ENCODE peak calls at places on chromosome 9, in five cellular contexts. Y is neural crest cell, M is GM23338, D is AG04450, Z is heart right ventricle. O is an unnamed sample.

GRCh38 chr9:469672-470040 is 255.0 kb downstream of the DOCK8 start:
- DNase-seq in D (no peak), Z (peak), M (peak), Y (no peak), O (no peak)

GRCh38 chr9:16535555-16535954 is 334.9 kb downstream of the BNC2 start:
- DNase-seq in Z (no peak), Y (no peak), M (no peak), D (no peak), O (no peak)

GRCh38 chr9:124215956-124216355 is 41.8 kb upstream of the NEK6 start:
- DNase-seq in M (no peak), Y (no peak), Z (no peak), D (no peak), O (no peak)

GRCh38 chr9:129321511-129322021 is 143.5 kb upstream of the IER5L start:
- DNase-seq in Z (no peak), M (no peak), D (no peak), Y (no peak), O (no peak)

GRCh38 chr9:92501671-92502393 is 19.5 kb upstream of the ASPN start:
- DNase-seq in Z (no peak), D (no peak), M (peak), Y (no peak), O (peak)

GRCh38 chr9:136022731-136023400 is 61.7 kb upstream of the UBAC1 start:
- DNase-seq in D (no peak), Y (no peak), Z (peak), M (no peak), O (no peak)

GRCh38 chr9:536597-537511 is 304.6 kb upstream of the DMRT1 start:
- DNase-seq in M (no peak), D (no peak), Z (no peak), Y (no peak), O (no peak)

GRCh38 chr9:108813951-108814601 is 41.7 kb downstream of the ACTL7B start:
- DNase-seq in D (no peak), Z (peak), Y (no peak), M (peak), O (no peak)

GRCh38 chr9:21096901-21097255 is 19.1 kb upstream of the IFNB1 start:
- DNase-seq in M (no peak), Y (no peak), Z (no peak), D (no peak), O (no peak)

GRCh38 chr9:80605129-80605528 is 1033.4 kb downstream of the TLE4 start:
- DNase-seq in Z (no peak), Y (no peak), D (peak), M (peak), O (peak)

GRCh38 chr9:77785341-77785740 is 137.2 kb upstream of the GNA14 start:
- DNase-seq in Z (no peak), Y (no peak), M (no peak), D (no peak), O (no peak)

GRCh38 chr9:126226991-126227937 is 99.4 kb upstream of the MVB12B start:
- DNase-seq in Z (no peak), M (no peak), Y (no peak), D (no peak), O (no peak)

GRCh38 chr9:121557581-121558422 is 58.2 kb upstream of the GGTA1 start:
- DNase-seq in Y (no peak), Z (peak), D (peak), M (peak), O (no peak)

GRCh38 chr9:91948423-91949292 is 1.4 kb downstream of the ROR2 start:
- DNase-seq in Z (no peak), Y (peak), M (peak), D (no peak), O (no peak)

GRCh38 chr9:131523451-131524435 is 7.3 kb downstream of the UCK1 start:
- DNase-seq in D (no peak), Z (no peak), M (no peak), Y (no peak), O (no peak)

GRCh38 chr9:89941875-89942274 is 337.1 kb downstream of the GADD45G start:
- DNase-seq in M (no peak), Y (no peak), D (peak), Z (no peak), O (no peak)

GRCh38 chr9:137689745-137690529 is 71.1 kb downstream of the EHMT1 start:
- DNase-seq in M (no peak), Y (no peak), D (peak), Z (no peak), O (no peak)

GRCh38 chr9:93132946-93133640 is 958 bp downstream of the NINJ1 start:
- DNase-seq in D (no peak), M (peak), Z (no peak), Y (no peak), O (no peak)

GRCh38 chr9:68925175-68925574 is 88.7 kb downstream of the PRKACG start:
- DNase-seq in M (no peak), D (no peak), Z (no peak), Y (no peak), O (no peak)

GRCh38 chr9:92943062-92943616 is 4.2 kb upstream of the FGD3 start:
- DNase-seq in M (no peak), Y (no peak), Z (no peak), D (no peak), O (no peak)

GRCh38 chr9:137407590-137408300 is 15.2 kb downstream of the EXD3 start:
- DNase-seq in D (no peak), Y (no peak), M (no peak), Z (peak), O (no peak)

GRCh38 chr9:95270790-95271189 is 46.7 kb downstream of the FANCC start:
- DNase-seq in D (no peak), Z (no peak), Y (no peak), M (no peak), O (no peak)

GRCh38 chr9:125593581-125593980 is 113.4 kb downstream of the MAPKAP1 start:
- DNase-seq in Z (no peak), Y (no peak), M (no peak), D (no peak), O (no peak)

GRCh38 chr9:126952180-126952960 is 37.8 kb downstream of the RALGPS1 start:
- DNase-seq in Y (no peak), M (no peak), D (peak), Z (no peak), O (no peak)

GRCh38 chr9:4829956-4830355 is 37.2 kb downstream of the RCL1 start:
- DNase-seq in M (no peak), D (no peak), Y (no peak), Z (no peak), O (no peak)

GRCh38 chr9:117775576-117775975 is 71.4 kb downstream of the TLR4 start:
- DNase-seq in M (no peak), Z (no peak), D (no peak), Y (no peak), O (no peak)

O was measured in NCI-H1930.